ENCODE peak calls at places on chromosome 7, in eight cellular contexts. N is sigmoid colon, I is spleen, Q is IMR-90, F is tibial nerve, M is stomach, K is heart left ventricle, D is A549. X is an unnamed sample.
A peak's percentile ranks its signal among the peaks of the same experiment; 100 is the strongest.

GRCh38 chr7:45599851-45600706 is 25.9 kb downstream of the ADCY1 start:
- DNase-seq in K (no peak), N (no peak), F (no peak), Q (no peak), M (peak; percentile 11), I (peak; percentile 51), D (no peak), X (no peak)

GRCh38 chr7:70795948-70796347 is 336.0 kb upstream of the GALNT17 start:
- DNase-seq in K (no peak), Q (no peak), N (no peak), M (no peak), I (no peak), F (no peak), D (no peak), X (no peak)

GRCh38 chr7:13282377-13282980 is 595.0 kb downstream of the ARL4A start:
- DNase-seq in Q (peak; percentile 54), F (no peak), N (no peak), D (peak; percentile 35), M (no peak), I (no peak), K (no peak), X (peak; percentile 34)

GRCh38 chr7:104174798-104175197 is 33.0 kb downstream of the ORC5 start:
- DNase-seq in N (no peak), K (no peak), F (no peak), Q (no peak), I (no peak), D (no peak), M (no peak), X (no peak)

GRCh38 chr7:100510437-100511239 is 26.9 kb downstream of the NYAP1 start:
- DNase-seq in D (no peak), N (no peak), Q (no peak), I (no peak), K (no peak), F (no peak), M (no peak), X (no peak)

GRCh38 chr7:5636914-5637313 is 144.5 kb downstream of the RNF216 start:
- DNase-seq in K (peak; percentile 80), N (peak; percentile 88), I (peak; percentile 74), D (peak; percentile 58), F (peak; percentile 38), Q (peak; percentile 90), M (peak; percentile 31), X (peak; percentile 76)

GRCh38 chr7:6482743-6483119 is 35.0 kb upstream of the DAGLB start:
- DNase-seq in M (no peak), D (no peak), I (no peak), Q (no peak), K (no peak), F (no peak), N (no peak), X (no peak)

GRCh38 chr7:68038621-68039314 is 1042.1 kb downstream of the TYW1 start:
- DNase-seq in N (no peak), I (no peak), D (peak; percentile 85), M (no peak), F (no peak), Q (no peak), K (no peak), X (no peak)

GRCh38 chr7:1050254-1050906 is 6.0 kb downstream of the GPR146 start:
- DNase-seq in F (no peak), D (no peak), N (no peak), I (peak; percentile 68), M (no peak), K (no peak), Q (no peak), X (no peak)

GRCh38 chr7:39413866-39414668 is 152.1 kb upstream of the YAE1 start:
- DNase-seq in F (no peak), K (peak; percentile 35), N (peak; percentile 67), M (peak; percentile 50), Q (peak; percentile 17), I (peak; percentile 84), D (peak; percentile 49), X (peak; percentile 77)

GRCh38 chr7:137853053-137853452 is 6.3 kb upstream of the DGKI start:
- DNase-seq in N (no peak), D (no peak), I (no peak), M (no peak), K (no peak), F (no peak), Q (no peak), X (no peak)

GRCh38 chr7:35605760-35606159 is 89.2 kb downstream of the HERPUD2 start:
- DNase-seq in K (no peak), D (peak; percentile 8), N (no peak), Q (peak; percentile 82), I (no peak), F (no peak), M (no peak), X (no peak)

GRCh38 chr7:102951839-102952238 is 39.0 kb downstream of the LRRC17 start:
- DNase-seq in I (no peak), N (no peak), M (no peak), D (no peak), Q (no peak), F (no peak), K (no peak), X (no peak)

GRCh38 chr7:39415091-39415820 is 150.9 kb upstream of the YAE1 start:
- DNase-seq in I (no peak), Q (no peak), K (no peak), M (no peak), F (no peak), D (no peak), N (no peak), X (no peak)

GRCh38 chr7:55019329-55019690 is 493 bp downstream of the EGFR start:
- DNase-seq in I (no peak), D (no peak), N (peak; percentile 92), F (peak; percentile 46), K (peak; percentile 81), M (peak; percentile 78), Q (no peak), X (no peak)

GRCh38 chr7:100489824-100490223 is 6.1 kb downstream of the NYAP1 start:
- DNase-seq in K (peak; percentile 44), N (no peak), F (no peak), M (peak; percentile 38), D (peak; percentile 87), I (no peak), Q (peak; percentile 96), X (peak; percentile 84)

DNA sequence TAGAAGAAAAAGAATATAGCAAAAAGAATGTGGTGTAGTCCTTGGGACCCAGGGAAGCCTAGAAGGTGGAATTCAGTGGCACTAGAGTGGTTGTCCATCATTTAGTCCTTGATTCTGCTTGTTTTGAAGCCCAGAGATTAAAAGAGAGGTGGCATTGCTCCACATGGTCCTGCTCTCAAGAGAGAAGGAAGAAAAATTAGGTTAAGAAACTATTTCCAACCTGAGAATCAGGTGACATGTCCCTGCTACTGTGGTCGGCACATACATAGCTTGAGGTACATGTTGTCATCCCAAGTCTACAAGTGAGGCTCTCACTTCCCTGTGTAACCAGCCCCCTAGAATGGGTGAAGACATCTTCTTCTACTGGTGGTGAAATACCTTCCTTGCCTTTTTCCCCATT is at the start of gene OR9A2:
- DNase-seq in M (no peak), N (no peak), Q (no peak), K (no peak), I (no peak), F (no peak), D (no peak), X (no peak)
- TF ChIP-seq POLR2A in M (no peak), N (no peak), Q (no peak), K (no peak), I (no peak), F (no peak), D (no peak), X (no peak)

GRCh38 chr7:130902755-130903357 is 168.8 kb upstream of the KLF14 start:
- DNase-seq in D (no peak), M (no peak), F (no peak), K (no peak), I (no peak), Q (peak; percentile 23), N (no peak), X (no peak)

GRCh38 chr7:130903358-130903974 is 169.5 kb upstream of the KLF14 start:
- DNase-seq in N (no peak), M (no peak), K (no peak), D (peak; percentile 89), I (no peak), F (no peak), Q (peak; percentile 98), X (no peak)

GRCh38 chr7:130904031-130904757 is 170.2 kb upstream of the KLF14 start:
- DNase-seq in D (peak; percentile 94), I (no peak), K (no peak), F (no peak), Q (peak; percentile 93), M (no peak), N (no peak), X (no peak)

GRCh38 chr7:130906575-130906974 is 172.6 kb upstream of the KLF14 start:
- DNase-seq in F (no peak), M (no peak), I (no peak), K (no peak), N (no peak), D (no peak), Q (peak; percentile 15), X (no peak)

DNA sequence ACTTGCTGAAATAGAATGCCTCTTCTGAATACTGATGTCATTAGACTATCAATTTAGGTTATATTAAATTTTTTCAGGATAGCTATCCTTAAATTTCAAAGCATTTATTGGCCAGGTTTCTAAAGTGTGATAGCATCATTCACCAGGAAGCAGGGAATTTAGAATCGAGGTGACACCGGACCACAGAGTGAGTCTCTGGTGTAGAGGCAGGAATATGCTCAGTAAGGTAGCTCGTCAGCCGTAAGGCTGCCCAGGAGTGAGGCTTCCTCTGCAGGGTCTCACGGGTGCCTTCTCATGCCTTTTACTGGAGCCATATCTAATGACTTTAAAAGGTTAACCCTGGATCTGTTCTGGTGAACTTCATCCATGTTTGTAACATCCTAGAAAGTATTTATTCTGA is 170.8 kb upstream of the KLF14 start:
- DNase-seq in M (no peak), I (no peak), N (no peak), K (no peak), Q (peak; percentile 30), F (no peak), D (no peak), X (no peak)
- H3K4me3 ChIP-seq in M (no peak overlapping the region), I (no peak overlapping the region), N (no peak overlapping the region), K (no peak overlapping the region), Q (no peak overlapping the region), F (no peak overlapping the region), D (peak overlapping the region; percentile 10), X (no peak overlapping the region)

GRCh38 chr7:150322833-150323681 is at the start of the genes ACTR3C and LRRC61:
- DNase-seq in N (no peak), K (peak; percentile 60), M (peak; percentile 75), Q (no peak), D (no peak), I (peak; percentile 93), F (no peak), X (peak; percentile 57)
- TF ChIP-seq POLR2A in N (no peak), K (no peak), M (no peak), Q (no peak), D (no peak), I (no peak), F (no peak), X (no peak)

DNA sequence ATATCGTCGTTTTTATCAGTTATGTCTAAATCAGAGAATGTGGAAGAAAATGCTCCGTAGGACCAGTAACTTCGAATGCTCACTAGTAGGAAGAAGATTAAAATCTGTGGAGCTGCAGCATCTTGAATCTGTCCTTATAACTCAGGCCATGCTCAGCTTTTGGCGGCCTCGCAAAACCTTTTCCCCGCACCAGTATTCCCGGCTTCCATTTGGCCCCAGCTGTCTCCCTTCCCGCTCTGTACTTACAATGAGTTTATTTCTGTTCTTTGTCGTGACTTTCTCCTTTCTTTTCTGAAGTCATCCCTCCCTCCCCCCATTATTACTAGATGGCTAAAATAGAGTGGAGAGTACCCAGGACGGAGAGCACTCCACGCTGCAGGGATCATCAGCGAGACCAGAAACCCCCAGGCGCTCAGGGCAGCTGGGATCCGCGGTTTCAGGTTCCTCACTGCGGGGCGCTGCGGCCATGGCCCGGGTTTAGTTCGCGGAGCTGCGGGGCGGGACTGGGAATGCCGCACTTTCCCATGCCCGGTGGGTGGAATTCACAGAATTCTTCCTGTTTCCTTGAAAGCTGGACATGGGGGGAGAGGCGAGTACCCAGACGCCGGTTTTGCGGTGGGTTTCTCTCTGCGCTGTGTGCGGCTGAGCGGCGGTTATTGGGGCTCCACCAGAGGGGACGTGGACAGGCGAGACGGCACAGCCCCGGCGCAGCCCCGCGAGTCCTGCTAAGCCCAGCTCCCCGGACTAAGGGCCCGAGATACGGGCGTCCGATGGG is 183.5 kb downstream of the POM121L12 start:
- DNase-seq in F (no peak), M (no peak), K (peak; percentile 29), D (no peak), Q (no peak), N (no peak), I (no peak), X (no peak)
- H3K4me3 ChIP-seq in F (peak overlapping the region; percentile 45), M (peak overlapping the region; percentile 39), K (peak overlapping the region; percentile 48), D (no peak overlapping the region), Q (no peak overlapping the region), N (peak overlapping the region; percentile 43), I (no peak overlapping the region), X (no peak overlapping the region)

X was measured in NB4.